ENCODE peak calls at places on chromosomes 16 and 17, in four cellular contexts. P is endothelial cell of umbilical vein, Q is kidney, T is ascending aorta. V is an unnamed sample.

GRCh38 chr17:19703776-19704371 is 12.5 kb downstream of the SLC47A2 start:
- DNase-seq in Q (peak; percentile 68), T (no peak), P (no peak), V (peak; percentile 16)

GRCh38 chr17:81036128-81036891 is 1.4 kb downstream of the BAIAP2 start:
- DNase-seq in Q (peak; percentile 66), T (no peak), P (no peak), V (no peak)

GRCh38 chr16:9364721-9365693 is 273.6 kb downstream of the HAPSTR1 start:
- DNase-seq in T (peak; percentile 66), P (no peak), Q (peak; percentile 84), V (peak; percentile 90)

GRCh38 chr16:23306199-23307100 is 4.3 kb downstream of the SCNN1B start:
- DNase-seq in Q (no peak), P (no peak), T (no peak), V (no peak)

GRCh38 chr16:61576476-61576875 is 459.8 kb downstream of the CDH8 start:
- DNase-seq in Q (no peak), P (no peak), T (no peak), V (no peak)

GRCh38 chr17:39231587-39232551 is 6.1 kb upstream of the STAC2 start:
- DNase-seq in T (no peak), Q (peak; percentile 72), P (peak; percentile 26), V (no peak)

GRCh38 chr17:9183297-9183696 is 162.0 kb downstream of the NTN1 start:
- DNase-seq in Q (no peak), T (no peak), P (no peak), V (no peak)

GRCh38 chr17:72476575-72476986 is 355.8 kb downstream of the SOX9 start:
- DNase-seq in T (no peak), P (no peak), Q (no peak), V (no peak)

GRCh38 chr17:35241520-35241919 is 1.4 kb upstream of the SLFN5 start:
- DNase-seq in P (no peak), T (no peak), Q (no peak), V (no peak)

GRCh38 chr16:68086336-68086821 is 1.2 kb downstream of the NFATC3 start:
- DNase-seq in Q (no peak), T (no peak), P (peak; percentile 69), V (no peak)

GRCh38 chr17:73393962-73394361 is 82.2 kb upstream of the CDC42EP4 start:
- DNase-seq in T (no peak), Q (no peak), P (no peak), V (no peak)

GRCh38 chr17:7912927-7913524 is 3.1 kb downstream of the RNF227 start:
- DNase-seq in P (peak; percentile 70), Q (no peak), T (no peak), V (no peak)

GRCh38 chr17:32970281-32970680 is 21.4 kb upstream of the SPACA3 start:
- DNase-seq in Q (no peak), T (no peak), P (no peak), V (no peak)

GRCh38 chr17:13031718-13032350 is 14.0 kb upstream of the ELAC2 start:
- DNase-seq in P (peak; percentile 18), Q (no peak), T (no peak), V (no peak)

GRCh38 chr17:39186481-39187002 is 10.9 kb downstream of the CACNB1 start:
- DNase-seq in T (no peak), Q (no peak), P (no peak), V (no peak)

GRCh38 chr17:19664136-19664820 is 15.7 kb downstream of the ALDH3A2 start:
- DNase-seq in P (no peak), T (no peak), Q (no peak), V (no peak)

GRCh38 chr16:16096161-16096857 is 127.0 kb downstream of the ABCC6 start:
- DNase-seq in Q (peak; percentile 91), T (no peak), P (no peak), V (peak; percentile 82)

GRCh38 chr16:81394966-81395655 is 49.5 kb upstream of the CMIP start:
- DNase-seq in Q (no peak), T (no peak), P (peak; percentile 78), V (no peak)

GRCh38 chr17:39852239-39852638 is 11.9 kb downstream of the IKZF3 start:
- DNase-seq in Q (no peak), T (no peak), P (no peak), V (no peak)

GRCh38 chr16:65524997-65525396 is 403.1 kb upstream of the CDH11 start:
- DNase-seq in Q (no peak), T (no peak), P (no peak), V (no peak)

GRCh38 chr16:19130852-19131808 is 17.4 kb downstream of the ITPRIPL2 start:
- DNase-seq in Q (peak; percentile 70), P (peak; percentile 61), T (no peak), V (no peak)

GRCh38 chr16:58197314-58198012 is 443 bp downstream of the CSNK2A2 start:
- DNase-seq in T (no peak), Q (no peak), P (no peak), V (no peak)

GRCh38 chr17:78058581-78058980 is 70.0 kb downstream of the TMC6 start:
- DNase-seq in P (no peak), T (no peak), Q (no peak), V (no peak)

GRCh38 chr16:56691885-56692284 is 9.6 kb downstream of the MT1X start:
- DNase-seq in T (no peak), P (no peak), Q (no peak), V (peak; percentile 90)

GRCh38 chr16:58028168-58028455 is 2.6 kb downstream of the MMP15 start:
- DNase-seq in P (no peak), T (no peak), Q (peak; percentile 44), V (no peak)

GRCh38 chr17:38341035-38341721 is 2.6 kb downstream of the GPR179 start:
- DNase-seq in T (no peak), P (peak; percentile 51), Q (peak; percentile 68), V (no peak)

GRCh38 chr17:79837888-79838540 is 1.2 kb downstream of the CBX4 start:
- DNase-seq in T (no peak), Q (no peak), P (no peak), V (no peak)

GRCh38 chr17:80998388-80999223 is 7.0 kb downstream of the CHMP6 start:
- DNase-seq in T (no peak), Q (peak; percentile 65), P (no peak), V (no peak)

GRCh38 chr16:2969545-2970521 is 685 bp downstream of the PAQR4 start:
- DNase-seq in T (no peak), P (peak; percentile 43), Q (peak; percentile 85), V (no peak)

GRCh38 chr16:82059983-82060421 is 24.9 kb downstream of the HSD17B2 start:
- DNase-seq in Q (no peak), P (no peak), T (no peak), V (no peak)

GRCh38 chr16:81879625-81880024 is 100.5 kb downstream of the PLCG2 start:
- DNase-seq in Q (no peak), T (no peak), P (no peak), V (no peak)

GRCh38 chr16:64892843-64893242 is 229.0 kb downstream of the CDH11 start:
- DNase-seq in Q (no peak), T (no peak), P (peak; percentile 9), V (no peak)

GRCh38 chr16:48276102-48276501 is 28.8 kb upstream of the ABCC11 start:
- DNase-seq in Q (no peak), P (peak; percentile 86), T (no peak), V (no peak)

GRCh38 chr16:48720266-48720665 is 110.3 kb upstream of the N4BP1 start:
- DNase-seq in Q (no peak), P (no peak), T (no peak), V (no peak)

GRCh38 chr16:17548825-17549224 is 78.1 kb upstream of the XYLT1 start:
- DNase-seq in P (no peak), Q (no peak), T (no peak), V (no peak)

GRCh38 chr16:13992322-13992721 is 72.4 kb downstream of the ERCC4 start:
- DNase-seq in T (no peak), Q (no peak), P (no peak), V (no peak)

GRCh38 chr16:12553191-12553590 is 250.5 kb downstream of the CPPED1 start:
- DNase-seq in P (no peak), T (no peak), Q (no peak), V (no peak)

GRCh38 chr16:12557808-12558207 is 245.9 kb downstream of the CPPED1 start:
- DNase-seq in Q (no peak), P (no peak), T (no peak), V (no peak)

GRCh38 chr16:12559714-12560113 is 244.0 kb downstream of the CPPED1 start:
- DNase-seq in T (no peak), Q (no peak), P (no peak), V (no peak)

GRCh38 chr16:12558641-12559040 is 245.0 kb downstream of the CPPED1 start:
- DNase-seq in T (no peak), P (no peak), Q (no peak), V (no peak)
- TF ChIP-seq CTCF in T (no peak), P (no peak), Q (no peak), V (no peak)

GRCh38 chr16:22147853-22148252 is 14.5 kb upstream of the SDR42E2 start:
- DNase-seq in P (no peak), Q (no peak), T (no peak), V (no peak)
- H3K27ac ChIP-seq in P (no peak overlapping the region), Q (no peak overlapping the region), T (no peak overlapping the region), V (no peak overlapping the region)

DNA sequence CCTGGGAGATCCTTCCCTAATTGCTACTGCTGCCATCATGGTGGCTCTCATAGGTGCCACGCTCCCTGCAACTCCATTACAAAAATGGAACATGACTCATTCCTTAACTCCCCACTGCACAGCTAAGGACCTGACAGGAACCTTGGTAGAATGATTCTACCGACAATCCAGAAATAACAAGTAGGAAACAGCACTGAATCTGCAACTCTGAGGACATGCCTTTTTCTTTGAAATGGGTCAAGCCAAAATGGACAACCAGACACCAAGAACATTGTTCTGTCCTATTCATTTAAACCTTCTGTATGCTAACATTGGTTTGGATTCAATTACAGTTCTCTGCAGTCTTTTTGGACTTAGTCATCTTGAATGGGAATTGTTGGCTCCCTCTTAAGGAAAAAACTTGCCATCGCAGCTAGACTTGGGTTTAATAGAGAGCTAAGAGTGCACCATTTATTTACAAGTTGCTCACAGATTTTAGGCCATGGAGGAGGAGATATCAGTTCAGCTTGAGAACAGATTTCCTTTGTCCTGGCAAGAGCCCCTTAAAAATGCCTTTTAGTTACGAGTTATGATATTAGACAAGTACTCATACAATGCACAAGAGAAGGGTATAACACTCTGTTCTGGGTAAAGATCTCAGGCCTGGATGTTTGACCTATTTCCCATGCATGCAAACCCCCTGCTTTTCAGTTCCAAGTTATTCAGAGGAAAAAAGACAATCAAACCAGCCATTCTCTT is 20.9 kb upstream of the NSRP1 start:
- DNase-seq in P (peak; percentile 76), T (no peak), Q (no peak), V (no peak)
- TF ChIP-seq CTCF in P (peak; percentile 48), T (peak; percentile 49), Q (peak; percentile 21), V (peak; percentile 32)

GRCh38 chr16:554640-555413 is 5.4 kb upstream of the PRR35 start:
- DNase-seq in P (peak; percentile 21), Q (no peak), T (no peak), V (no peak)
- H3K27ac ChIP-seq in P (no peak overlapping the region), Q (peak overlapping the region; percentile 11), T (no peak overlapping the region), V (no peak overlapping the region)